ENCODE peak calls at places on chromosomes 7 and 10, in ten cellular contexts. X is dorsolateral prefrontal cortex; O is activated T-cell treated with anti-CD3 and anti-CD28 coated beads for 48 hours; H is lower leg skin; B is GF-D8; E is glomerular endothelial cell; W is stimulated activated CD4-positive, alpha-beta T cell treated with anti-CD3 and anti-CD28 coated beads, Interleukin-12 subunit alpha, Interleukin-12 subunit beta, amount 100 ng/mL, for 4 hours; L is HFF-Myc; K is CD8-positive, alpha-beta T cell; V is naive thymus-derived CD4-positive, alpha-beta T cell. Y is an unnamed sample.

GRCh38 chr7:117364204-117364755 is 41.4 kb upstream of the WNT2 start:
- DNase-seq in X (no peak), O (no peak), H (no peak), B (no peak), E (no peak), W (no peak), L (no peak), K (no peak), V (no peak), Y (no peak)

GRCh38 chr10:80392250-80392649 is 16.1 kb upstream of the PRXL2A start:
- DNase-seq in X (no peak), O (no peak), H (no peak), B (no peak), E (no peak), W (no peak), L (no peak), K (no peak), V (no peak), Y (no peak)

GRCh38 chr10:114779803-114780609 is 41.6 kb upstream of the FHIP2A start:
- DNase-seq in X (no peak), O (no peak), H (no peak), B (no peak), E (peak; percentile 70), W (no peak), L (peak; percentile 90), K (no peak), V (no peak), Y (no peak)

GRCh38 chr10:60290558-60290957 is 99.1 kb downstream of the ANK3 start:
- DNase-seq in X (no peak), O (no peak), H (no peak), B (no peak), E (no peak), W (no peak), L (no peak), K (no peak), V (no peak), Y (no peak)

GRCh38 chr7:32335107-32335506 is 155.1 kb downstream of the LSM5 start:
- DNase-seq in X (no peak), O (no peak), H (no peak), B (no peak), E (no peak), W (no peak), L (peak; percentile 7), K (no peak), V (no peak), Y (no peak)

GRCh38 chr10:5040010-5040635 is 36.5 kb upstream of the AKR1C2 start:
- DNase-seq in X (no peak), O (no peak), H (no peak), B (no peak), E (no peak), W (no peak), L (no peak), K (no peak), V (no peak), Y (no peak)

GRCh38 chr7:151897951-151898686 is 21.2 kb upstream of the PRKAG2 start:
- DNase-seq in X (no peak), O (no peak), H (no peak), B (no peak), E (no peak), W (no peak), L (no peak), K (no peak), V (no peak), Y (no peak)

GRCh38 chr7:74709880-74710671 is 52.6 kb downstream of the GTF2I start:
- DNase-seq in X (no peak), O (no peak), H (no peak), B (no peak), E (no peak), W (no peak), L (no peak), K (no peak), V (no peak), Y (no peak)

GRCh38 chr7:51162724-51163329 is 153.8 kb downstream of the COBL start:
- DNase-seq in X (peak; percentile 82), O (peak; percentile 57), H (peak; percentile 82), B (peak; percentile 38), E (peak; percentile 70), W (peak; percentile 58), L (peak; percentile 77), K (peak; percentile 63), V (peak; percentile 60), Y (peak; percentile 50)

GRCh38 chr7:142440219-142441073 is 182.6 kb upstream of the PRSS58 start:
- DNase-seq in X (no peak), O (no peak), H (no peak), B (no peak), E (no peak), W (no peak), L (peak; percentile 85), K (no peak), V (no peak), Y (peak; percentile 75)